ENCODE peak calls at places on chromosomes 13 and 19, in five cellular contexts. W, Z, Y, D and K are unnamed samples.

GRCh38 chr19:3163230-3163886 is 15.2 kb upstream of the S1PR4 start:
- DNase-seq in W (peak; percentile 60), Z (peak; percentile 53), Y (peak; percentile 91), D (peak; percentile 46), K (peak; percentile 43)

GRCh38 chr13:113162783-113163685 is 4.6 kb downstream of the PROZ start:
- DNase-seq in W (no peak), Z (no peak), Y (no peak), D (no peak), K (no peak)

GRCh38 chr13:76516013-76516412 is 370.2 kb downstream of the KCTD12 start:
- DNase-seq in W (no peak), Z (no peak), Y (no peak), D (no peak), K (peak; percentile 92)

GRCh38 chr19:7605490-7606222 is 10.0 kb downstream of the CAMSAP3 start:
- DNase-seq in W (peak; percentile 72), Z (peak; percentile 65), Y (peak; percentile 94), D (peak; percentile 57), K (no peak)

GRCh38 chr13:73440296-73440895 is 381.6 kb downstream of the KLF5 start:
- DNase-seq in W (peak; percentile 46), Z (no peak), Y (no peak), D (no peak), K (no peak)

GRCh38 chr13:94315188-94315587 is 164.3 kb downstream of the DCT start:
- DNase-seq in W (no peak), Z (no peak), Y (no peak), D (no peak), K (no peak)

GRCh38 chr19:35715981-35716734 is 1.6 kb upstream of the KMT2B start:
- DNase-seq in W (peak; percentile 30), Z (no peak), Y (peak; percentile 47), D (peak; percentile 32), K (peak; percentile 30)

GRCh38 chr19:43809762-43810696 is 7.8 kb upstream of the LYPD5 start:
- DNase-seq in W (peak; percentile 82), Z (no peak), Y (peak; percentile 46), D (peak; percentile 29), K (peak; percentile 74)

GRCh38 chr13:66397133-66397532 is 833.0 kb downstream of the PCDH9 start:
- DNase-seq in W (no peak), Z (no peak), Y (no peak), D (no peak), K (no peak)

GRCh38 chr19:34018546-34018945 is 153.8 kb upstream of the LSM14A start:
- DNase-seq in W (no peak), Z (no peak), Y (no peak), D (no peak), K (no peak)

GRCh38 chr19:34017024-34017423 is 155.3 kb upstream of the LSM14A start:
- DNase-seq in W (peak; percentile 31), Z (no peak), Y (no peak), D (no peak), K (no peak)
- TF ChIP-seq MAFK in W (no peak), Z (no peak), Y (no peak), D (no peak), K (no peak)

GRCh38 chr19:1855828-1856255 is 7.5 kb downstream of the KLF16 start:
- DNase-seq in W (no peak), Z (no peak), Y (no peak), D (no peak), K (peak; percentile 23)

GRCh38 chr19:1856345-1856697 is 7.1 kb downstream of the KLF16 start:
- DNase-seq in W (no peak), Z (no peak), Y (no peak), D (no peak), K (no peak)

GRCh38 chr19:1858412-1859081 is 4.8 kb downstream of the KLF16 start:
- DNase-seq in W (no peak), Z (no peak), Y (no peak), D (no peak), K (no peak)

GRCh38 chr19:1857648-1858326 is 5.6 kb downstream of the KLF16 start:
- DNase-seq in W (no peak), Z (no peak), Y (no peak), D (no peak), K (no peak)

DNA sequence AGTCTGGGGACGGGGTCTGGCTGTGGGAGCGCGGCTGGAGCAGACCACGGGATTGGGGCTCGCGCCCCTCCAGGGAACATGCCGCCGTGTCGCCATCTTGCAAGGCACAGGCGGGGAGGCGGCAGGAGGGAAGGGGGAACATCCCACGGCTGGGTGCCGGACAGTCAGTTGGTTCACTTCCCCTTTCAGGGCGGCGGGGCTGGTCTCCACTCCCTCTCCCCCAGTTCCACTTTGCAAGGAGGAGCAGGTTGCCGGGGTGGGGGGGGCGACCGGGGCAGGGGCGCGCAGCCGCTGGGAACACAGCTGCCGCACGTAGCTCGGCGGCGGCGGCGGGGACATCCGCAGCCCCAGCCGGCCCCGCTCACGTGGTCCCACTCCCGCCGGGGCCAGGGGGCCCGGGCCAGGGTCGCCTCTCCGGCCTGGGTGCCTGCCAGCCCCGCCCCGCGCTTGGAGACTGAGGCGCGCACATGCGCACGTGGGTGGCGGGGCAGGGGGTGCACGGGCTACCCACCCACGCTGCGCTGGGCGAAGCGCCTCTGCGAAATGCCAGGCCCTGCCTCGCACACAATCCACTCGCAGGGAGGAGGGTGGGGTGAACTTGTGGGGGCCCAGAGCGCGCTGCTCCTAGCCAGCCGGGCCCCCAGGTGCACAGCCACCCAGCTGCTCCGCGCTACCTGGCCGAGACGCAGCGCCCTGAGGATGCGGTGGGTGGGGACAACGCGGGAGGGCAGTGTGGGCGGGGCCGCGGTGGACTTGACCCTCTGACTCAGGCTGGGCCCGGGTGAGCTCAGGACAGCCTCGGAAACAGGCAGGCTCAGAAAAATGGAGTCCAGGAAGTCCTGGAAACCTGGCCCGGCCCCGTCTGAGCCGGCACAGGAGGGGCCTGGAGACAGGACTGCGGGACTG is 6.4 kb downstream of the KLF16 start:
- DNase-seq in W (peak; percentile 87), Z (no peak), Y (peak; percentile 61), D (peak; percentile 77), K (peak; percentile 70)
- TF ChIP-seq MAFK in W (no peak), Z (no peak), Y (no peak), D (no peak), K (no peak)

DNA sequence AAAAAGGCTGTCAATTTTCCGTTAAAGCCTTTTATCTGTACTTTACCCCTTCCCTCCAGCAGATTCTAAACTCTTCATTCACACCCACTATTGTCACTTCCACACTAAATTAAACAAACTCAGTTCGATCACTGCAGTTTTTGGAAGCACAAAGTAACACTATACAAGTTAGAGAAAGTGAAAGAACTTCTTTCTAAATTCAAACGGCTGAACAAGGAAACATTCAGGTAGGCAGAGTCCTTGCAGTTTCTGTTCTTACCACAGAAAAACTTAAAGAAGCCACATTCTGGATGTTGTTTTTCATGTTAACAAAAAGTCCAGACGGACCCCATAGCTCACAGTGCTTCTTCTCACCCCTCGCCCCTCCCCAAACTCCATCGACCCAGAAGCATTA is 27.5 kb upstream of the UBE2L5 start:
- DNase-seq in W (no peak), Z (no peak), Y (no peak), D (no peak), K (peak; percentile 19)
- TF ChIP-seq MAFK in W (no peak), Z (no peak), Y (no peak), D (no peak), K (no peak)

GRCh38 chr19:18851673-18852325 is 20.0 kb downstream of the UPF1 start:
- DNase-seq in W (no peak), Z (no peak), Y (no peak), D (no peak), K (no peak)
- TF ChIP-seq MAFK in W (no peak), Z (no peak), Y (no peak), D (no peak), K (no peak)

GRCh38 chr19:12521996-12522395 is 29.3 kb downstream of the ZNF564 start:
- DNase-seq in W (peak; percentile 18), Z (peak; percentile 51), Y (peak; percentile 40), D (peak; percentile 18), K (no peak)
- TF ChIP-seq MAFK in W (no peak), Z (no peak), Y (no peak), D (no peak), K (no peak)

GRCh38 chr19:51687791-51688664 is 5.1 kb upstream of the SPACA6 start:
- DNase-seq in W (peak; percentile 73), Z (no peak), Y (peak; percentile 47), D (no peak), K (peak; percentile 44)
- TF ChIP-seq MAFK in W (no peak), Z (no peak), Y (no peak), D (no peak), K (no peak)